ENCODE peak calls at places on chromosomes 1 and 21, in six cellular contexts. D is psoas muscle, J is hepatocyte, H is NB4, Y is Panc1, T is AG04450. N is an unnamed sample.
A peak's percentile ranks its signal among the peaks of the same experiment; 100 is the strongest.

GRCh38 chr1:175572932-175573871 is 170.2 kb downstream of the TNR start:
- DNase-seq in J (peak; percentile 62), D (no peak), Y (no peak), T (no peak), H (peak; percentile 66), N (no peak)

GRCh38 chr1:62978056-62978455 is 194.1 kb downstream of the ATG4C start:
- DNase-seq in Y (no peak), D (no peak), H (no peak), J (no peak), T (no peak), N (no peak)

GRCh38 chr1:18934205-18935000 is 22.1 kb downstream of the IFFO2 start:
- DNase-seq in H (no peak), D (no peak), J (no peak), T (no peak), Y (no peak), N (no peak)

GRCh38 chr21:14600569-14601308 is 54.6 kb upstream of the SAMSN1 start:
- DNase-seq in J (no peak), H (no peak), Y (no peak), T (no peak), D (no peak), N (peak; percentile 43)

GRCh38 chr1:89547563-89548485 is 23.2 kb downstream of the LRRC8B start:
- DNase-seq in H (no peak), T (no peak), J (no peak), D (peak; percentile 63), Y (no peak), N (peak; percentile 78)

GRCh38 chr1:116514708-116515525 is 55.9 kb downstream of the CD58 start:
- DNase-seq in Y (no peak), D (no peak), T (no peak), J (no peak), H (peak; percentile 98), N (peak; percentile 55)

GRCh38 chr21:44402323-44403105 is 49.1 kb downstream of the TRPM2 start:
- DNase-seq in H (no peak), T (no peak), Y (no peak), D (peak; percentile 36), J (no peak), N (no peak)

GRCh38 chr1:181789395-181789794 is 272.1 kb downstream of the ZNF648 start:
- DNase-seq in Y (no peak), J (no peak), T (no peak), D (no peak), H (no peak), N (no peak)

GRCh38 chr21:38985423-38986378 is 180.0 kb downstream of the ETS2 start:
- DNase-seq in T (peak; percentile 90), J (peak; percentile 83), H (peak; percentile 89), D (peak; percentile 78), Y (no peak), N (peak; percentile 97)

GRCh38 chr21:29523646-29524045 is 224.9 kb downstream of the BACH1 start:
- DNase-seq in J (no peak), Y (no peak), H (no peak), T (no peak), D (no peak), N (peak; percentile 39)

GRCh38 chr1:12384836-12385456 is 155.1 kb downstream of the VPS13D start:
- DNase-seq in T (no peak), D (no peak), H (no peak), Y (no peak), J (no peak), N (no peak)

GRCh38 chr21:26005464-26005863 is 165.1 kb downstream of the APP start:
- DNase-seq in Y (no peak), J (no peak), T (no peak), D (no peak), H (no peak), N (no peak)

GRCh38 chr1:192812420-192813209 is 3.8 kb downstream of the RGS2 start:
- DNase-seq in D (no peak), T (no peak), Y (no peak), H (no peak), J (no peak), N (peak; percentile 60)

GRCh38 chr1:174114788-174115448 is 44.4 kb upstream of the RABGAP1L start:
- DNase-seq in T (peak; percentile 4), D (no peak), H (peak; percentile 71), Y (peak; percentile 43), J (peak; percentile 74), N (peak; percentile 58)

GRCh38 chr1:175742790-175743459 is 470 bp downstream of the TNR start:
- DNase-seq in H (peak; percentile 51), Y (no peak), T (no peak), D (no peak), J (peak; percentile 66), N (peak; percentile 52)

GRCh38 chr1:16237343-16237830 is 404 bp upstream of the CPLANE2 start:
- DNase-seq in H (no peak), Y (no peak), T (no peak), J (no peak), D (no peak), N (peak; percentile 25)

GRCh38 chr1:209689484-209689883 is 14.3 kb downstream of the G0S2 start:
- DNase-seq in H (no peak), D (no peak), T (no peak), Y (no peak), J (peak; percentile 62), N (peak; percentile 46)

GRCh38 chr1:8551057-8551456 is 233.1 kb downstream of the SLC45A1 start:
- DNase-seq in J (no peak), Y (no peak), D (no peak), H (no peak), T (no peak), N (no peak)

GRCh38 chr1:8544644-8545043 is 226.7 kb downstream of the SLC45A1 start:
- DNase-seq in Y (no peak), H (no peak), D (no peak), J (no peak), T (no peak), N (no peak)

GRCh38 chr1:8543965-8544364 is 226.1 kb downstream of the SLC45A1 start:
- DNase-seq in Y (no peak), D (no peak), J (no peak), H (no peak), T (no peak), N (no peak)

GRCh38 chr1:8545078-8545477 is 227.2 kb downstream of the SLC45A1 start:
- DNase-seq in D (no peak), Y (no peak), H (no peak), J (no peak), T (no peak), N (no peak)

DNA sequence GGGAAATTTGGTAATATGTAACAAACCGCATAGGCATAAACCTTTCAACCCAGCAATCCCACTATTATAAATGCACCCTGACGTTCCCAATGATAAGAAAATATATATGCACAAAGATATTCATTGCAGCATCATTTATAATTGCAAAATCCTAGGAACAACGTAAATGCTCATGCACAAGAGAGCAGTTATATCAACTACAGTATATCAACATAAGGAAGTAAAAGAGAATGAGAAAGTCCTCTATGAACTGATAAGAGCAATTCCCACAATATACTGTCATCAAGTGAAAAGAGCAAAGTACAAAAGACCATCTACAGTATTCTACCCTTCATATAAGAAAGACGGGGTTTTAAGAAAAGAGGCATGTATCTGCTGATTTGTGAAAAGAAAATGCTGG is 229.9 kb downstream of the SLC45A1 start:
- DNase-seq in J (no peak), D (no peak), T (no peak), Y (no peak), H (no peak), N (no peak)
- H3K4me3 ChIP-seq in J (no peak overlapping the region), D (no peak overlapping the region), T (no peak overlapping the region), Y (no peak overlapping the region), H (no peak overlapping the region), N (no peak overlapping the region)

DNA sequence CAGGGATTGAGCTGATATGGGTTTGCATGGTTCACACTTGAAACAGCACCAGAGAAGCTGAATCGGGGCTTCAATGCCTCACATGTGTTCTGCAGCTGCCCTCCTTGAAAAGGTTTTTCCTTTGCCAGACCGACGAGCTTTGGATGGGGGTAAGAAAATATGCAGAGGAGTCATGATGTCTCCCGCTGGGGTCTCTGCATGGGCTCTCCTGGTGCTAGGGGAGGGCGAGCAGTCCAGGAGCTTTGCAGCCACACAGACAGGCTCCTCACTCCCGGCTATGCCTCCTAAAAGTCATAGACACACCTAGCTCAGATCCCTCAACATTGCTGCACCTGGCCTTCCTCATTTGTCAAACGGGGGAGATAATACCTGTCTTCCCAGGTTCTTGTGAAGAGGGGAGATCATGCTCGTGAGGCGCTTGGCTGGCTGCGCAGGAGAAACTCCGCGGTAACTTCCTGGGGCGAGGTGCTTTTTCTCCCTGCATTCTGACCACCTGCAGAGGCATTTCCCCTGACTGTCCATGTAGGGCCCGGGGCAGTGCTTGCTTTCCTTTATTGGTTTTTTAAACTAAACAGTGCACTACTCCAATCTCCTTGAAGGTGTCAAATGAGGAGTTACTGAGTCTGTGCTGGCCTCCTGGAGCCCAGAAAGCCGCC is 112.4 kb downstream of the PLXNA2 start:
- DNase-seq in J (peak; percentile 26), Y (no peak), H (no peak), D (no peak), T (no peak), N (no peak)
- H3K4me3 ChIP-seq in J (no peak overlapping the region), Y (no peak overlapping the region), H (no peak overlapping the region), D (no peak overlapping the region), T (no peak overlapping the region), N (no peak overlapping the region)

GRCh38 chr1:201510734-201511133 is 3.8 kb upstream of the CSRP1 start:
- DNase-seq in J (no peak), T (no peak), H (no peak), D (no peak), Y (no peak), N (no peak)
- H3K4me3 ChIP-seq in J (no peak overlapping the region), T (no peak overlapping the region), H (no peak overlapping the region), D (no peak overlapping the region), Y (no peak overlapping the region), N (no peak overlapping the region)

GRCh38 chr1:55212349-55213028 is 2.7 kb downstream of the USP24 start:
- DNase-seq in T (no peak), J (no peak), D (no peak), H (peak; percentile 37), Y (no peak), N (no peak)

GRCh38 chr1:55213885-55214213 is 1.3 kb downstream of the USP24 start:
- DNase-seq in J (peak; percentile 7), Y (no peak), D (no peak), T (no peak), H (no peak), N (no peak)

GRCh38 chr1:55214214-55214902 is 806 bp downstream of the USP24 start:
- DNase-seq in T (no peak), J (peak; percentile 62), D (peak; percentile 73), H (peak; percentile 75), Y (no peak), N (no peak)

GRCh38 chr1:55211909-55212308 is 3.3 kb downstream of the USP24 start:
- DNase-seq in T (no peak), D (no peak), Y (no peak), J (no peak), H (peak; percentile 75), N (no peak)

DNA sequence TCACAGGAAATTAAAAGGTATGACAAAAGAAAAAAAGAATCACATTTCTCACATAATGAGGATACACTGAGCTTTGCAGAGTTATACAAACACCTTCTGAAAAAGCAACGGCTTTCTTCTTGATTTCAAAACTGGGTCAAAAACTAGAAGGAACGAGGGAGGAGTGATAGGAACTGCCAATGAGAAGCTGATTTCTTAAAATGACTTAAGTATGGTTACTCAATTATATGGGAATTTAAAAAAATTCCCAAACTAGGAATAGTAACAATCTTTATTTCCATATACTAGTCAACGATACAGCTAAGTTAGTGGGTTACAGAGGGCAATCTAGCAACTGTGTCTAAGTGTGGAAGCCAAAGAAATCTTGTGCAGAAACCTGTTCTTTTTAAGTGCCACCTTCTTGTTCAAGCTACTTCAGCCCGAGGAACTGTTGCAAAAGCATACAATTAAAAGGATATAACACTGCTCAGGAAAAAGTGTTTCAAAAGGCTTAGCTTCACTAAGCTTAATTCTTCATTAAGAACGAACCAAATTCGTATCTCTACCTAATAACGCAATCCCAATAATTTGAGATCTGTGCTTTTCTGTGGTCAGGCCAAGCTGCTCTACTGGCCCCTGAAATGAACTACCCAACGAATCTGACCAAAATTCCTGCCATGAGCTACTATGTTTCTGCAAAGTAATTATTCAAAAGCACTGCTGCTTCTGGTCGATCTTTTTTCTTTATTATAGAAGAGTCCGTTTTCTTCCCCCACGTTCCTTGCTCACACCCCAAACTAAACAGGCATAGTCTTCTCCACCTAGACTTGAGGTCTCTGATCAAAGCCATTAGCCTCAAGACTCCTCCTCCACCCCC is 1.9 kb downstream of the USP24 start:
- DNase-seq in T (no peak), J (no peak), D (no peak), H (peak; percentile 46), Y (no peak), N (no peak)
- H3K4me3 ChIP-seq in T (peak overlapping the region; percentile 78), J (peak overlapping the region; percentile 90), D (peak overlapping the region; percentile 92), H (peak overlapping the region; percentile 81), Y (peak overlapping the region; percentile 86), N (peak overlapping the region; percentile 77)

N was measured in fibroblast of pulmonary artery.